ENCODE peak calls at places on chromosomes 16 and 17, in nine cellular contexts. D is GM23338; Y is PC-3; R is ovary; F is fibroblast of mammary gland; V is spleen; M is AG09309; L is brain microvascular endothelial cell; J is CD4-positive, alpha-beta memory T cell. H is an unnamed sample.

GRCh38 chr17:47237841-47238240 is 15.8 kb upstream of the ITGB3 start:
- DNase-seq in D (no peak), Y (no peak), R (no peak), F (no peak), V (no peak), M (no peak), L (no peak), J (no peak), H (no peak)

GRCh38 chr16:88854306-88855111 is 2.2 kb downstream of the GALNS start:
- DNase-seq in D (no peak), Y (no peak), R (no peak), F (no peak), V (peak), M (no peak), L (no peak), J (peak), H (no peak)

GRCh38 chr17:50482516-50482915 is 3.9 kb downstream of the RSAD1 start:
- DNase-seq in D (peak), Y (peak), R (peak), F (peak), V (peak), M (peak), L (peak), J (peak), H (peak)

GRCh38 chr17:48055531-48056245 is 7.5 kb downstream of the NFE2L1 start:
- DNase-seq in D (peak), Y (no peak), R (no peak), F (no peak), V (peak), M (peak), L (no peak), J (no peak), H (peak)

GRCh38 chr17:37731056-37731455 is 13.8 kb downstream of the HNF1B start:
- DNase-seq in D (no peak), Y (no peak), R (no peak), F (no peak), V (no peak), M (no peak), L (no peak), J (no peak), H (no peak)

GRCh38 chr16:30567160-30567990 is 4.1 kb downstream of the ZNF688 start:
- DNase-seq in D (no peak), Y (peak), R (no peak), F (peak), V (no peak), M (no peak), L (no peak), J (peak), H (no peak)

GRCh38 chr17:40314557-40314953 is 5.6 kb downstream of the RARA start:
- DNase-seq in D (no peak), Y (peak), R (peak), F (peak), V (peak), M (no peak), L (peak), J (peak), H (peak)

GRCh38 chr17:9512323-9513168 is 63.1 kb downstream of the STX8 start:
- DNase-seq in D (no peak), Y (peak), R (no peak), F (peak), V (no peak), M (no peak), L (peak), J (no peak), H (peak)

GRCh38 chr16:11742041-11742535 is 569 bp downstream of the TXNDC11 start:
- DNase-seq in D (no peak), Y (no peak), R (peak), F (no peak), V (peak), M (no peak), L (no peak), J (no peak), H (no peak)

GRCh38 chr16:64627781-64628180 is 494.1 kb downstream of the CDH11 start:
- DNase-seq in D (no peak), Y (no peak), R (no peak), F (no peak), V (peak), M (no peak), L (no peak), J (no peak), H (no peak)

GRCh38 chr17:65102788-65103187 is 34.4 kb upstream of the RGS9 start:
- DNase-seq in D (no peak), Y (peak), R (no peak), F (no peak), V (no peak), M (no peak), L (peak), J (no peak), H (no peak)

GRCh38 chr17:72223816-72224215 is 103.0 kb downstream of the SOX9 start:
- DNase-seq in D (no peak), Y (no peak), R (no peak), F (no peak), V (no peak), M (no peak), L (no peak), J (no peak), H (no peak)

GRCh38 chr16:57479043-57479421 is 7.3 kb downstream of the DOK4 start:
- DNase-seq in D (no peak), Y (no peak), R (no peak), F (no peak), V (peak), M (no peak), L (no peak), J (no peak), H (no peak)

GRCh38 chr16:57475711-57476339 is 10.5 kb downstream of the DOK4 start:
- DNase-seq in D (peak), Y (peak), R (no peak), F (peak), V (peak), M (no peak), L (peak), J (peak), H (peak)

GRCh38 chr16:57478396-57479024 is 7.8 kb downstream of the DOK4 start:
- DNase-seq in D (no peak), Y (no peak), R (no peak), F (no peak), V (peak), M (no peak), L (no peak), J (no peak), H (no peak)

GRCh38 chr16:57476546-57477410 is 9.5 kb downstream of the DOK4 start:
- DNase-seq in D (peak), Y (no peak), R (no peak), F (no peak), V (peak), M (no peak), L (no peak), J (no peak), H (no peak)

DNA sequence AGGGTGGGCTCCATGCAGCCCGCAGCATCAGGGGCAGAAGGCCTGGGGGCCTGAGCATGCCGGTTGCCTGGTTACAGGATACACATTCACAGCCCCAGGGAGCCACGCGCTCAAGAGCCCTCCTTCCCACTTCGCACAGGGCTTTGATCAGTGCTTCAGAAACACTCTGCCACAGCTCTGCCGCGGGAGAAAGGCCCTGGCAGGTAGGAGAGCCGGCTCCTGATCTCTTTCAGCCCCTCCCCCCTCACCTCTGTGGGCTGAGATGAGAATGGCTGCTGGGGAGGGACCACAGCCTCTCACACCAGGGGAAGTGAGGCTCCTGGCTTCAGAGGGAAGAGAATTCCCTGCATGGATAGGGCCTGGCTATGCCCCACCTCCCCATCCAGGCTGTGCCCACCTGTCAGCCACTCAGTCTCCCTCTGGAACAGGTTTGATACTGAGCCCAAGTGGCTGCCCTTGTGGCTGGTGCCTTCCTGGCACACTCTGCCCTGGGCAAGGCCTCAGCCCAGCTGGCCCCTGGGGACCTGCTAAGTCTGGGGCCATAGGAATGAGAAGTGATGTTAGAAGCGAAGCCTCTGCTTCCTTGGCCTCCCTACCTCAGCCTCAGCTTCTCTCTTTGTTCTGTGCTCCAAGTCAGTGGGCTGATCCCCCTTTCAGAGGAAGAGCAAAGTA is 8.6 kb downstream of the DOK4 start:
- DNase-seq in D (peak), Y (no peak), R (no peak), F (no peak), V (peak), M (no peak), L (no peak), J (no peak), H (no peak)
- H3K4me3 ChIP-seq in D (no peak), Y (no peak), R (no peak), F (no peak), V (no peak), M (no peak), L (no peak), J (no peak), H (no peak)

GRCh38 chr16:66359012-66359411 is 7.5 kb upstream of the CDH5 start:
- DNase-seq in D (no peak), Y (peak), R (no peak), F (peak), V (peak), M (peak), L (no peak), J (no peak), H (no peak)
- H3K4me3 ChIP-seq in D (no peak), Y (no peak), R (no peak), F (no peak), V (no peak), M (no peak), L (no peak), J (no peak), H (no peak)

GRCh38 chr16:76277099-76278030 is at the start of gene CNTNAP4:
- DNase-seq in D (peak), Y (no peak), R (no peak), F (peak), V (no peak), M (no peak), L (no peak), J (no peak), H (no peak)
- H3K4me3 ChIP-seq in D (peak), Y (no peak), R (no peak), F (no peak), V (no peak), M (no peak), L (no peak), J (no peak), H (no peak)

GRCh38 chr16:58501242-58502131 is 1.5 kb downstream of the NDRG4 start:
- DNase-seq in D (peak), Y (no peak), R (no peak), F (no peak), V (peak), M (no peak), L (no peak), J (peak), H (no peak)
- H3K4me3 ChIP-seq in D (peak), Y (peak), R (peak), F (no peak), V (peak), M (peak), L (peak), J (peak), H (peak)

DNA sequence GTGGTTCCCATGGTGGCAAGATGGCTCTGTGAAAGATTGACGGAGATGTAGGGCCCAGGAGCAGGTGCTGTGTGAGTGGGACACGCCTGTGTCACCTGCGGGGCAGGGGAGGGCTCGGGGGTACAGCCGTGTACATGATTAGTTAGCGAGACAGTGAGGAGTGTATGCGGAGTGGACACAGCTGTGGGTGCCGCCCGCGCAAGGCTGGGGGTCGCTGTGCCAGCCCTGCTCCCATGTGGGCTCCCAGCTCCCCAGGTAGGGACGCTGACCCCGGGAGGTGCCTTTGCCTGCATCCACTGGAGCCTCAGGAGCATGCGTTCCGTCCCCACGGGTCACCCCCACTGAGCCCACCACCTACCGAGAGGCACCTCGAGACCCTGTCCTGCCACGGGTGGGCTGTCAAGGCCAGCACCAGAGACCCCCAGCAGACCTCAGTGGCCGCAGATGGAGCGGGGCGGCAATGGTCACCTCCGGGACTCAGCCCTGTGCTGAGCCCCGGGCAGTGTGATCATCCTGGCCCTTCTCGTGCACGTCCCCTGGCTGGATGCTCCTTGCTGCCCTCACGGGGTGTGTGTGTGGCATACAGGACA is 7.4 kb downstream of the CAPN15 start:
- DNase-seq in D (no peak), Y (no peak), R (no peak), F (no peak), V (no peak), M (no peak), L (no peak), J (no peak), H (no peak)
- H3K4me3 ChIP-seq in D (no peak), Y (no peak), R (no peak), F (no peak), V (no peak), M (no peak), L (no peak), J (no peak), H (no peak)

GRCh38 chr17:80265205-80266068 is 4.8 kb downstream of the RNF213 start:
- DNase-seq in D (no peak), Y (no peak), R (no peak), F (peak), V (no peak), M (no peak), L (no peak), J (peak), H (no peak)
- H3K4me3 ChIP-seq in D (no peak), Y (no peak), R (no peak), F (no peak), V (peak), M (no peak), L (no peak), J (peak), H (no peak)

GRCh38 chr17:77375108-77375507 is 234.3 kb downstream of the SEC14L1 start:
- DNase-seq in D (no peak), Y (no peak), R (no peak), F (no peak), V (no peak), M (no peak), L (no peak), J (no peak), H (peak)

GRCh38 chr17:77376795-77377751 is 236.3 kb downstream of the SEC14L1 start:
- DNase-seq in D (no peak), Y (no peak), R (peak), F (no peak), V (no peak), M (no peak), L (no peak), J (no peak), H (peak)

GRCh38 chr17:77374170-77374936 is 233.6 kb downstream of the SEC14L1 start:
- DNase-seq in D (peak), Y (no peak), R (peak), F (peak), V (peak), M (no peak), L (peak), J (peak), H (peak)

GRCh38 chr17:77375917-77376651 is 235.3 kb downstream of the SEC14L1 start:
- DNase-seq in D (no peak), Y (no peak), R (peak), F (peak), V (peak), M (no peak), L (peak), J (peak), H (peak)

DNA sequence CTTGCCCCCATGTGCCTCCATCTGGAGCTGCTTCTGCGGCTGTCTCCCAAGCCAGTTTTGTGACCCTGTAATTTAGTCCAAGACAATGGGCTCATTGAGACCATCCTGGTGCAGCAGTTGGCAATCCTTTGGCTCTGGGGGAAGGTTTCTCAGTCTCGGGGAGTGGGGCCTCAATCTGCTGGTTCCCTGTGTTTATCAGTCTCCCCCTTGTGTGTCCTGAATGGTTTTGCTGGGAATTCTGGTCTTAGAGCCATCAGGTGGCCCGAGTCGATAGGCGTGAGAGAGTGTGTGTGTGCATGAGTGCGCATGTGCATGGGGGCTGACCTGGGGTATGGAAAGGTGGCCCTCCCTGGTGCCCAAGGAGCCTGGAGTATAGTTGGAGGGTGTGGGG is 234.8 kb downstream of the SEC14L1 start:
- DNase-seq in D (no peak), Y (no peak), R (no peak), F (no peak), V (no peak), M (no peak), L (no peak), J (no peak), H (no peak)
- H3K4me3 ChIP-seq in D (peak), Y (no peak), R (no peak), F (peak), V (peak), M (no peak), L (peak), J (peak), H (peak)

GRCh38 chr16:85612191-85612800 is 826 bp upstream of the GSE1 start:
- DNase-seq in D (no peak), Y (peak), R (peak), F (peak), V (peak), M (peak), L (peak), J (peak), H (peak)

GRCh38 chr16:85611455-85612190 is 1.5 kb upstream of the GSE1 start:
- DNase-seq in D (peak), Y (peak), R (peak), F (peak), V (peak), M (peak), L (no peak), J (peak), H (peak)

GRCh38 chr16:85610059-85610445 is 3.1 kb upstream of the GSE1 start:
- DNase-seq in D (no peak), Y (peak), R (no peak), F (no peak), V (peak), M (no peak), L (no peak), J (no peak), H (no peak)

GRCh38 chr16:85610446-85611204 is 2.5 kb upstream of the GSE1 start:
- DNase-seq in D (peak), Y (peak), R (peak), F (peak), V (peak), M (peak), L (peak), J (peak), H (peak)

DNA sequence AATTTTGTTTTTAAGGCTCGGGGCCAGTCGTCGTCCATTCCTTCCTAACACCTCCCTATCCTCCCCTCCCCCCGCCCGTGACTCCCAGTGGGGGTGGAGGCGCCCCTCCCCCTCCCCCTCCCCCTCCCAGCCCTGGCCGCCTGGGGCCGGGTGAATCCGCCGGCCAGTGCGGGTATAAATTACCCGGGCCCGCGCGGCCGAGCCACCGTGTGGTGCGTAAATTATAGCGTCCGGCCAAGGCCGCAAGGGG is 2.0 kb upstream of the GSE1 start:
- DNase-seq in D (no peak), Y (no peak), R (peak), F (peak), V (peak), M (no peak), L (no peak), J (no peak), H (peak)
- H3K4me3 ChIP-seq in D (peak), Y (peak), R (peak), F (peak), V (peak), M (peak), L (peak), J (no peak), H (peak)

GRCh38 chr16:728131-728889 is 1.4 kb downstream of the HAGHL start:
- DNase-seq in D (peak), Y (peak), R (peak), F (peak), V (peak), M (no peak), L (peak), J (peak), H (peak)
- H3K4me3 ChIP-seq in D (peak), Y (peak), R (peak), F (peak), V (peak), M (peak), L (peak), J (no peak), H (peak)

GRCh38 chr17:49148171-49148570 is 15.6 kb downstream of the B4GALNT2 start:
- DNase-seq in D (no peak), Y (peak), R (no peak), F (no peak), V (no peak), M (no peak), L (no peak), J (no peak), H (no peak)
- H3K4me3 ChIP-seq in D (no peak), Y (no peak), R (no peak), F (no peak), V (no peak), M (no peak), L (no peak), J (no peak), H (no peak)

H was measured in fibroblast of villous mesenchyme.